ENCODE peak calls at places on chromosome 12, in five cellular contexts. R is stimulated activated CD4-positive, alpha-beta T cell treated with anti-CD3 and anti-CD28 coated beads, Interleukin-15, amount 100 ng/mL, for 1 hour; B is transverse colon; T is kidney tubule cell; C is heart left ventricle. L is an unnamed sample.

GRCh38 chr12:120630139-120630895 is 10.1 kb upstream of the CABP1 start:
- DNase-seq in R (no peak), B (no peak), T (peak), C (no peak), L (no peak)

GRCh38 chr12:31353730-31354708 is 28.1 kb upstream of the SINHCAF start:
- DNase-seq in R (no peak), B (no peak), T (no peak), C (no peak), L (peak)

GRCh38 chr12:25926536-25926935 is 31.9 kb upstream of the RASSF8 start:
- DNase-seq in R (no peak), B (no peak), T (no peak), C (no peak), L (no peak)

GRCh38 chr12:121334513-121335343 is 17.5 kb downstream of the ANAPC5 start:
- DNase-seq in R (no peak), B (no peak), T (peak), C (no peak), L (peak)

GRCh38 chr12:4421590-4422031 is 24.0 kb downstream of the FGF6 start:
- DNase-seq in R (no peak), B (no peak), T (peak), C (no peak), L (peak)

GRCh38 chr12:95548539-95549391 is 2.5 kb downstream of the USP44 start:
- DNase-seq in R (peak), B (peak), T (peak), C (peak), L (peak)

GRCh38 chr12:56032006-56032405 is 9.7 kb upstream of the RPS26 start:
- DNase-seq in R (no peak), B (no peak), T (no peak), C (no peak), L (no peak)

GRCh38 chr12:115000038-115000437 is 316.1 kb upstream of the TBX3 start:
- DNase-seq in R (no peak), B (no peak), T (peak), C (no peak), L (no peak)

GRCh38 chr12:46578190-46578982 is 205.8 kb upstream of the SLC38A2 start:
- DNase-seq in R (no peak), B (no peak), T (no peak), C (no peak), L (no peak)

GRCh38 chr12:93802698-93803097 is 125.5 kb downstream of the CRADD start:
- DNase-seq in R (no peak), B (no peak), T (peak), C (no peak), L (no peak)

GRCh38 chr12:88377973-88378372 is 202.3 kb downstream of the KITLG start:
- DNase-seq in R (no peak), B (no peak), T (no peak), C (no peak), L (no peak)

GRCh38 chr12:113220593-113221180 is 577 bp upstream of the TPCN1 start:
- DNase-seq in R (no peak), B (no peak), T (no peak), C (no peak), L (no peak)

GRCh38 chr12:94841171-94841570 is 162.3 kb downstream of the NDUFA12 start:
- DNase-seq in R (no peak), B (no peak), T (no peak), C (no peak), L (no peak)

GRCh38 chr12:2547273-2548044 is 247.3 kb upstream of the FKBP4 start:
- DNase-seq in R (no peak), B (no peak), T (no peak), C (no peak), L (no peak)

GRCh38 chr12:65881965-65882413 is 57.7 kb downstream of the HMGA2 start:
- DNase-seq in R (no peak), B (peak), T (peak), C (peak), L (peak)

GRCh38 chr12:82527165-82527780 is 159.4 kb upstream of the TMTC2 start:
- DNase-seq in R (no peak), B (peak), T (peak), C (peak), L (peak)

GRCh38 chr12:131223791-131224567 is 270.3 kb downstream of the ADGRD1 start:
- DNase-seq in R (no peak), B (no peak), T (no peak), C (no peak), L (no peak)

GRCh38 chr12:104006929-104007328 is 41.3 kb downstream of the TDG start:
- DNase-seq in R (no peak), B (no peak), T (peak), C (no peak), L (no peak)

GRCh38 chr12:93583993-93584392 is 11.5 kb downstream of the SOCS2 start:
- DNase-seq in R (no peak), B (no peak), T (no peak), C (no peak), L (no peak)

GRCh38 chr12:44021471-44021971 is 185.6 kb downstream of the TMEM117 start:
- DNase-seq in R (no peak), B (no peak), T (no peak), C (no peak), L (no peak)

GRCh38 chr12:47534695-47535094 is 171.1 kb downstream of the RPAP3 start:
- DNase-seq in R (no peak), B (no peak), T (no peak), C (no peak), L (no peak)

GRCh38 chr12:93894391-93895095 is 217.4 kb downstream of the CRADD start:
- DNase-seq in R (no peak), B (peak), T (no peak), C (peak), L (no peak)

GRCh38 chr12:49823350-49823749 is 4.9 kb downstream of the NCKAP5L start:
- DNase-seq in R (no peak), B (no peak), T (no peak), C (no peak), L (no peak)

GRCh38 chr12:122880668-122881067 is 15.3 kb downstream of the VPS37B start:
- DNase-seq in R (no peak), B (no peak), T (no peak), C (no peak), L (peak)

GRCh38 chr12:56115329-56115728 is 1.1 kb upstream of the RPL41 start:
- DNase-seq in R (no peak), B (no peak), T (peak), C (no peak), L (peak)

GRCh38 chr12:4214912-4215861 is 58.4 kb upstream of the CCND2 start:
- DNase-seq in R (peak), B (peak), T (no peak), C (peak), L (no peak)

GRCh38 chr12:56763753-56764657 is 881 bp downstream of the HSD17B6 start:
- DNase-seq in R (no peak), B (no peak), T (peak), C (no peak), L (no peak)

GRCh38 chr12:99984271-99985128 is at the start of gene ANKS1B:
- DNase-seq in R (no peak), B (peak), T (peak), C (peak), L (peak)

GRCh38 chr12:1171657-1172056 is 180.6 kb downstream of the ERC1 start:
- DNase-seq in R (no peak), B (no peak), T (peak), C (no peak), L (peak)

GRCh38 chr12:62214847-62215246 is 45.4 kb upstream of the USP15 start:
- DNase-seq in R (no peak), B (no peak), T (no peak), C (no peak), L (no peak)

GRCh38 chr12:2457215-2458112 is 337.3 kb upstream of the FKBP4 start:
- DNase-seq in R (no peak), B (no peak), T (no peak), C (no peak), L (peak)

GRCh38 chr12:84502907-84503787 is 409.5 kb downstream of the SLC6A15 start:
- DNase-seq in R (no peak), B (peak), T (peak), C (peak), L (peak)

GRCh38 chr12:69647178-69647577 is 36.5 kb upstream of the LRRC10 start:
- DNase-seq in R (no peak), B (no peak), T (no peak), C (no peak), L (no peak)

GRCh38 chr12:131830335-131831020 is 2.3 kb downstream of the MMP17 start:
- DNase-seq in R (no peak), B (peak), T (peak), C (peak), L (peak)

GRCh38 chr12:85029456-85029855 is 6.6 kb downstream of the TSPAN19 start:
- DNase-seq in R (no peak), B (no peak), T (peak), C (no peak), L (peak)

GRCh38 chr12:89919241-89919906 is 210.7 kb upstream of the ATP2B1 start:
- DNase-seq in R (no peak), B (peak), T (no peak), C (no peak), L (no peak)

GRCh38 chr12:39375206-39375808 is 67.6 kb downstream of the KIF21A start:
- DNase-seq in R (no peak), B (no peak), T (peak), C (no peak), L (peak)

GRCh38 chr12:42474391-42474790 is 115.2 kb downstream of the PRICKLE1 start:
- DNase-seq in R (no peak), B (no peak), T (peak), C (no peak), L (no peak)

GRCh38 chr12:15752780-15753179 is 36.4 kb downstream of the EPS8 start:
- DNase-seq in R (no peak), B (no peak), T (no peak), C (no peak), L (no peak)

GRCh38 chr12:92419201-92419600 is 273.6 kb upstream of the BTG1 start:
- DNase-seq in R (no peak), B (no peak), T (no peak), C (no peak), L (no peak)

L was measured in neural progenitor cell.